ENCODE peak calls at places on chromosomes 7 and 10, in six cellular contexts. Y is PC-9; T is kidney; W is CD4-positive, CD25-positive, alpha-beta regulatory T cell; V is ovary; G is upper lobe of right lung. F is an unnamed sample. For H3K4me1, the result is how much of the 10 kb centered on the place peaks cover.

GRCh38 chr10:23912884-23913401 is 296.0 kb upstream of the KIAA1217 start:
- DNase-seq in T (no peak), V (no peak), G (no peak), W (no peak), Y (no peak), F (no peak)

GRCh38 chr10:110919971-110920881 is 822 bp downstream of the SHOC2 start:
- DNase-seq in W (peak), T (peak), V (peak), Y (peak), G (peak), F (peak)

GRCh38 chr7:12706900-12707536 is 19.6 kb downstream of the ARL4A start:
- DNase-seq in Y (no peak), V (no peak), T (no peak), G (no peak), W (no peak), F (no peak)

GRCh38 chr7:67732898-67733297 is 736.3 kb downstream of the TYW1 start:
- DNase-seq in W (no peak), Y (no peak), G (no peak), V (no peak), T (no peak), F (no peak)

GRCh38 chr10:70274643-70275042 is 9.2 kb downstream of the NPFFR1 start:
- DNase-seq in V (no peak), W (no peak), G (no peak), Y (no peak), T (no peak), F (no peak)

GRCh38 chr7:111098011-111098925 is 7.3 kb downstream of the LRRN3 start:
- DNase-seq in W (peak), Y (no peak), G (no peak), T (no peak), V (peak), F (peak)

GRCh38 chr7:47392241-47392759 is 189.6 kb downstream of the TNS3 start:
- DNase-seq in T (peak), Y (no peak), W (no peak), G (peak), V (peak), F (no peak)

GRCh38 chr10:88743999-88744398 is 15.8 kb upstream of the LIPN start:
- DNase-seq in G (no peak), W (no peak), T (no peak), Y (no peak), V (no peak), F (no peak)

GRCh38 chr7:78924581-78924980 is 528.9 kb downstream of the MAGI2 start:
- DNase-seq in W (no peak), Y (no peak), T (no peak), G (no peak), V (no peak), F (peak)

GRCh38 chr7:22561895-22562593 is 62.1 kb upstream of the STEAP1B start:
- DNase-seq in Y (peak), V (no peak), W (no peak), T (no peak), G (no peak), F (no peak)

GRCh38 chr10:79411546-79412495 is 33.6 kb downstream of the ZCCHC24 start:
- DNase-seq in W (no peak), T (peak), Y (no peak), V (peak), G (no peak), F (no peak)

GRCh38 chr7:2029936-2030335 is 202.8 kb downstream of the MAD1L1 start:
- DNase-seq in W (no peak), V (peak), Y (no peak), G (peak), T (peak), F (no peak)

GRCh38 chr10:52004342-52004949 is 305.1 kb upstream of the CSTF2T start:
- DNase-seq in G (no peak), W (peak), Y (no peak), T (no peak), V (no peak), F (peak)

GRCh38 chr7:148011753-148012152 is 578.8 kb upstream of the C7orf33 start:
- DNase-seq in T (no peak), V (no peak), Y (no peak), G (no peak), W (no peak), F (no peak)

GRCh38 chr10:97442277-97442676 is 3.5 kb downstream of the EXOSC1 start:
- DNase-seq in V (no peak), G (no peak), T (no peak), W (no peak), Y (no peak), F (no peak)

GRCh38 chr10:109219935-109220334 is 703.4 kb downstream of the XPNPEP1 start:
- DNase-seq in T (no peak), W (no peak), Y (no peak), V (no peak), G (no peak), F (no peak)

GRCh38 chr10:71127019-71127534 is 85.3 kb upstream of the UNC5B start:
- DNase-seq in W (no peak), G (no peak), V (no peak), Y (no peak), T (no peak), F (no peak)

GRCh38 chr10:266974-267425 is 131.7 kb downstream of the ZMYND11 start:
- DNase-seq in G (no peak), W (no peak), Y (peak), T (no peak), V (no peak), F (no peak)

GRCh38 chr10:34768972-34769330 is 46.1 kb downstream of the PARD3 start:
- DNase-seq in T (no peak), Y (no peak), G (no peak), V (no peak), W (no peak), F (no peak)

GRCh38 chr10:14327535-14327934 is 3.2 kb downstream of the FRMD4A start:
- DNase-seq in G (no peak), W (no peak), T (no peak), V (no peak), Y (no peak), F (no peak)

GRCh38 chr7:15558747-15559146 is 3.1 kb downstream of the AGMO start:
- DNase-seq in G (no peak), W (no peak), T (no peak), Y (no peak), V (no peak), F (no peak)

GRCh38 chr10:3222068-3222467 is 49.5 kb upstream of the PITRM1 start:
- DNase-seq in W (no peak), V (no peak), T (no peak), Y (peak), G (no peak), F (no peak)

DNA sequence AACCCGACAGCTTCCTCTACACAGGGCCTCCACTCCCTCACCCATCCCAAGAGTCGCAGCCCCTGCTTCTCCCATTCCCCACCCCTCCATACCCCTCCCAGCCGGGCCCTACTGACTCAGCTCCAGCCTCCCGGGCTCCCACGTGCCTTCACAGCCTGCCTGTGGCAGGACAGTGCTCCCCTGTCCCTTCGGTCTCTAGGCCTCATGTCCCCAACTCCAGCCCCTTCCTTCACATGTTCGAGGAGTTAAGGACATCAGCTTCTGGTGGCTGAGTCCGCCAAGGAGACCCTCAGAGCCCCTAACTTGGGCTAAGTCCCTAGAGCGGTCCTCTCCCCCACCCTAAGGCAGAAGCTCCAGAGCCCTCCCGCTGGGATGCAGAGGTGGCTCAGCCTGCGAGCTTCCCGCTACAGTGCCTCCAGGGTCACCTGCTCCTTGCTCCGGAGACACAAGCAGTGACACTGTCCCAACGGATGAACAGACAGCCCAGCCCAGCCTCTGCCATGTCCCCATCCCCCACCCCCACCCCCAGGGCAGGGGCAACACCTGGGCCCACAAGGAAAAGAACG is 800 bp downstream of the SMARCD3 start:
- DNase-seq in T (peak), G (no peak), W (no peak), V (no peak), Y (no peak), F (peak)
- H3K4me1 ChIP-seq in T (under half), G (under half), W (half or more), V (under half), Y (under half), F (half or more)

GRCh38 chr10:1577371-1577770 is 160.0 kb downstream of the ADARB2 start:
- DNase-seq in G (no peak), V (no peak), Y (no peak), T (peak), W (no peak), F (no peak)
- H3K4me1 ChIP-seq in G (under half), V (under half), Y (under half), T (under half), W (under half), F (under half)

GRCh38 chr7:150620061-150620460 is 12.1 kb downstream of the GIMAP6 start:
- DNase-seq in V (no peak), W (no peak), Y (no peak), T (no peak), G (no peak), F (no peak)

GRCh38 chr7:150620617-150621371 is 11.4 kb downstream of the GIMAP6 start:
- DNase-seq in T (no peak), V (no peak), G (no peak), W (no peak), Y (no peak), F (no peak)

GRCh38 chr7:150621376-150621775 is 10.8 kb downstream of the GIMAP6 start:
- DNase-seq in T (no peak), W (no peak), G (no peak), V (no peak), Y (no peak), F (no peak)
- H3K4me1 ChIP-seq in T (under half), W (under half), G (under half), V (under half), Y (under half), F (under half)

GRCh38 chr10:119289227-119289925 is 82.0 kb downstream of the GRK5 start:
- DNase-seq in V (no peak), G (no peak), Y (no peak), W (peak), T (no peak), F (no peak)

GRCh38 chr10:119292968-119293367 is 85.6 kb downstream of the GRK5 start:
- DNase-seq in T (no peak), V (no peak), G (no peak), Y (no peak), W (peak), F (no peak)

GRCh38 chr10:119291223-119291900 is 84.0 kb downstream of the GRK5 start:
- DNase-seq in Y (peak), W (no peak), G (no peak), V (no peak), T (no peak), F (no peak)

GRCh38 chr10:119288574-119289001 is 81.2 kb downstream of the GRK5 start:
- DNase-seq in W (no peak), G (no peak), V (peak), T (no peak), Y (no peak), F (no peak)

GRCh38 chr10:119290301-119291036 is 83.1 kb downstream of the GRK5 start:
- DNase-seq in Y (peak), V (no peak), T (no peak), W (no peak), G (no peak), F (no peak)
- H3K4me1 ChIP-seq in Y (under half), V (under half), T (under half), W (half or more), G (half or more), F (under half)